ENCODE peak calls at places on chromosomes 2 and 18, in eight cellular contexts. Z is type B pancreatic cell; F is stimulated activated CD8-positive, alpha-beta memory T cell treated with anti-CD3 and anti-CD28 coated beads, Interleukin-2, amount 100 ng/mL, for 1 hour; B is NCI-H2107; D is posterior vena cava; G is psoas muscle; J is hypothalamus; Y is cardiac muscle cell. K is an unnamed sample.

GRCh38 chr2:18795881-18796280 is 206.5 kb upstream of the NT5C1B start:
- DNase-seq in F (no peak), D (no peak), Y (no peak), Z (no peak), J (no peak), G (no peak), B (no peak), K (no peak)

GRCh38 chr2:241808701-241809382 is at the start of gene NEU4:
- DNase-seq in Y (peak; percentile 22), F (no peak), B (no peak), Z (no peak), D (peak; percentile 78), G (peak; percentile 71), J (no peak), K (peak; percentile 4)

GRCh38 chr2:151828890-151829324 is 686 bp upstream of the ARL5A start:
- DNase-seq in G (no peak), D (no peak), B (no peak), J (no peak), Y (no peak), Z (no peak), F (no peak), K (no peak)

GRCh38 chr2:183157131-183157530 is 32.9 kb downstream of the NUP35 start:
- DNase-seq in Z (no peak), D (no peak), J (no peak), G (no peak), F (no peak), B (no peak), Y (no peak), K (no peak)

GRCh38 chr2:227415538-227416424 is 28.0 kb upstream of the SCYGR1 start:
- DNase-seq in J (no peak), B (no peak), D (peak; percentile 87), G (peak; percentile 62), F (no peak), Y (no peak), Z (no peak), K (no peak)

GRCh38 chr18:62939925-62940324 is 224.6 kb downstream of the PHLPP1 start:
- DNase-seq in B (no peak), Z (no peak), Y (peak; percentile 30), F (no peak), G (no peak), J (no peak), D (no peak), K (no peak)

GRCh38 chr2:170310876-170311502 is 133.0 kb downstream of the MYO3B start:
- DNase-seq in Z (no peak), J (no peak), F (no peak), Y (no peak), D (no peak), G (no peak), B (no peak), K (no peak)

GRCh38 chr2:237513693-237514092 is 26.6 kb downstream of the MLPH start:
- DNase-seq in B (no peak), G (no peak), Y (no peak), F (no peak), D (no peak), J (no peak), Z (no peak), K (no peak)

GRCh38 chr2:236858661-236859060 is 227.0 kb upstream of the COPS8 start:
- DNase-seq in J (no peak), G (no peak), F (no peak), B (no peak), Z (peak; percentile 40), Y (no peak), D (no peak), K (no peak)

GRCh38 chr2:192288290-192288689 is 93.6 kb upstream of the TMEFF2 start:
- DNase-seq in Z (no peak), Y (peak; percentile 88), B (no peak), D (no peak), J (no peak), G (no peak), F (no peak), K (no peak)

GRCh38 chr2:22850310-22850709 is 534.7 kb upstream of the KLHL29 start:
- DNase-seq in Y (no peak), D (no peak), G (no peak), J (no peak), Z (no peak), B (no peak), F (no peak), K (no peak)

GRCh38 chr2:70552501-70553333 is 909 bp downstream of the TGFA start:
- DNase-seq in G (no peak), F (no peak), D (no peak), Z (no peak), Y (peak; percentile 18), B (no peak), J (no peak), K (peak; percentile 17)

GRCh38 chr2:45578056-45578843 is 32.8 kb downstream of the SRBD1 start:
- DNase-seq in F (no peak), Y (peak; percentile 21), Z (no peak), J (no peak), B (no peak), D (no peak), G (no peak), K (no peak)

GRCh38 chr18:51647942-51648341 is 450.5 kb upstream of the MEX3C start:
- DNase-seq in D (no peak), J (no peak), G (no peak), B (no peak), Y (no peak), F (no peak), Z (no peak), K (no peak)

GRCh38 chr2:123808243-123808642 is 216.8 kb upstream of the CNTNAP5 start:
- DNase-seq in B (no peak), F (no peak), J (no peak), Y (no peak), Z (no peak), G (no peak), D (no peak), K (no peak)

GRCh38 chr2:233486778-233487552 is 79.6 kb downstream of the USP40 start:
- DNase-seq in B (no peak), G (no peak), D (no peak), Z (no peak), F (no peak), Y (no peak), J (no peak), K (no peak)

GRCh38 chr2:70388813-70389212 is 86.9 kb upstream of the FAM136A start:
- DNase-seq in Z (no peak), J (no peak), G (no peak), F (no peak), B (no peak), Y (no peak), D (no peak), K (no peak)